ENCODE peak calls at places on chromosomes 13 and 19, in six cellular contexts. I is activated T-cell treated with anti-CD3 and anti-CD28 coated beads, Interleukin-2, amount 50 U/mL, for 72 hours; H is stimulated activated CD8-positive, alpha-beta memory T cell treated with anti-CD3 and anti-CD28 coated beads, Interleukin-15, amount 100 ng/mL, for 1 hour; E is activated CD4-positive, CD25-positive, alpha-beta regulatory T cell; W is HL-60; Q is omental fat pad. M is an unnamed sample.
A peak's percentile ranks its signal among the peaks of the same experiment; 100 is the strongest.

GRCh38 chr13:110130431-110130830 is 176.5 kb downstream of the COL4A1 start:
- DNase-seq in I (no peak), H (no peak), E (no peak), W (no peak), Q (no peak), M (no peak)

GRCh38 chr19:50626011-50626410 is 13.7 kb downstream of the SYT3 start:
- DNase-seq in I (no peak), H (no peak), E (no peak), W (no peak), Q (no peak), M (no peak)

GRCh38 chr19:21335721-21336120 is 6.5 kb upstream of the ZNF708 start:
- DNase-seq in I (no peak), H (no peak), E (no peak), W (no peak), Q (no peak), M (no peak)

GRCh38 chr13:23905766-23906165 is 8.5 kb upstream of the C1QTNF9B start:
- DNase-seq in I (no peak), H (no peak), E (no peak), W (no peak), Q (no peak), M (no peak)

GRCh38 chr13:74771964-74772363 is 637.8 kb upstream of the KLF12 start:
- DNase-seq in I (no peak), H (no peak), E (no peak), W (no peak), Q (no peak), M (no peak)

GRCh38 chr19:34067861-34068271 is 104.4 kb upstream of the LSM14A start:
- DNase-seq in I (no peak), H (no peak), E (no peak), W (no peak), Q (no peak), M (no peak)

GRCh38 chr13:99215466-99215865 is 14.8 kb downstream of the UBAC2 start:
- DNase-seq in I (peak; percentile 58), H (no peak), E (no peak), W (no peak), Q (no peak), M (no peak)

GRCh38 chr19:29771708-29772415 is 39.9 kb upstream of the CCNE1 start:
- DNase-seq in I (peak; percentile 31), H (no peak), E (no peak), W (peak; percentile 18), Q (no peak), M (peak; percentile 76)

GRCh38 chr13:112053167-112053743 is 13.7 kb upstream of the SOX1 start:
- DNase-seq in I (no peak), H (no peak), E (no peak), W (no peak), Q (no peak), M (peak; percentile 69)

GRCh38 chr19:38538793-38539528 is 78.8 kb downstream of the MAP4K1 start:
- DNase-seq in I (peak; percentile 33), H (no peak), E (no peak), W (no peak), Q (no peak), M (no peak)